ENCODE peak calls at places on chromosomes 4 and X, in ten cellular contexts. One of them, this sample, is unnamed.

GRCh38 chr4:161143375-161143774 is 1020.4 kb downstream of the FSTL5 start:
- DNase-seq in NCI-H2171 treated with DMSO at 0.1 percent for 48 hours: no peak
- DNase-seq in central memory CD4-positive, alpha-beta T cell: no peak
- DNase-seq in GM12864: no peak
- DNase-seq in activated T-helper 9 cell treated with anti-CD3 and anti-CD28 coated beads, Interleukin-2, amount 50 U/mL, for 16 hours: no peak
- DNase-seq in naive B cell: no peak
- DNase-seq in M059J: no peak
- DNase-seq in Caki2: no peak
- DNase-seq in NCI-H526 treated with DMSO at 0.1 percent for 48 hours: no peak
- DNase-seq in renal cortical epithelial cell: no peak
- DNase-seq in this sample: no peak

GRCh38 chr4:83075271-83075670 is 39.3 kb downstream of the PLAC8 start:
- DNase-seq in NCI-H2171 treated with DMSO at 0.1 percent for 48 hours: no peak
- DNase-seq in central memory CD4-positive, alpha-beta T cell: no peak
- DNase-seq in GM12864: no peak
- DNase-seq in activated T-helper 9 cell treated with anti-CD3 and anti-CD28 coated beads, Interleukin-2, amount 50 U/mL, for 16 hours: no peak
- DNase-seq in naive B cell: no peak
- DNase-seq in M059J: peak; percentile 36
- DNase-seq in Caki2: no peak
- DNase-seq in NCI-H526 treated with DMSO at 0.1 percent for 48 hours: no peak
- DNase-seq in renal cortical epithelial cell: peak; percentile 1
- DNase-seq in this sample: no peak

GRCh38 chrX:130245441-130245840 is 23.3 kb downstream of the ZNF280C start:
- DNase-seq in NCI-H2171 treated with DMSO at 0.1 percent for 48 hours: no peak
- DNase-seq in central memory CD4-positive, alpha-beta T cell: no peak
- DNase-seq in GM12864: no peak
- DNase-seq in activated T-helper 9 cell treated with anti-CD3 and anti-CD28 coated beads, Interleukin-2, amount 50 U/mL, for 16 hours: no peak
- DNase-seq in naive B cell: no peak
- DNase-seq in M059J: peak; percentile 74
- DNase-seq in Caki2: no peak
- DNase-seq in NCI-H526 treated with DMSO at 0.1 percent for 48 hours: no peak
- DNase-seq in renal cortical epithelial cell: peak; percentile 62
- DNase-seq in this sample: peak; percentile 39

GRCh38 chr4:81058621-81059020 is 28.1 kb downstream of the BMP3 start:
- DNase-seq in NCI-H2171 treated with DMSO at 0.1 percent for 48 hours: no peak
- DNase-seq in central memory CD4-positive, alpha-beta T cell: no peak
- DNase-seq in GM12864: no peak
- DNase-seq in activated T-helper 9 cell treated with anti-CD3 and anti-CD28 coated beads, Interleukin-2, amount 50 U/mL, for 16 hours: no peak
- DNase-seq in naive B cell: no peak
- DNase-seq in M059J: no peak
- DNase-seq in Caki2: no peak
- DNase-seq in NCI-H526 treated with DMSO at 0.1 percent for 48 hours: no peak
- DNase-seq in renal cortical epithelial cell: no peak
- DNase-seq in this sample: no peak

GRCh38 chr4:182447938-182448280 is 204.7 kb downstream of the TENM3 start:
- DNase-seq in NCI-H2171 treated with DMSO at 0.1 percent for 48 hours: no peak
- DNase-seq in central memory CD4-positive, alpha-beta T cell: no peak
- DNase-seq in GM12864: no peak
- DNase-seq in activated T-helper 9 cell treated with anti-CD3 and anti-CD28 coated beads, Interleukin-2, amount 50 U/mL, for 16 hours: no peak
- DNase-seq in naive B cell: no peak
- DNase-seq in M059J: no peak
- DNase-seq in Caki2: no peak
- DNase-seq in NCI-H526 treated with DMSO at 0.1 percent for 48 hours: no peak
- DNase-seq in renal cortical epithelial cell: no peak
- DNase-seq in this sample: no peak

GRCh38 chr4:91226838-91227237 is 1076.9 kb upstream of the GRID2 start:
- DNase-seq in NCI-H2171 treated with DMSO at 0.1 percent for 48 hours: no peak
- DNase-seq in central memory CD4-positive, alpha-beta T cell: no peak
- DNase-seq in GM12864: no peak
- DNase-seq in activated T-helper 9 cell treated with anti-CD3 and anti-CD28 coated beads, Interleukin-2, amount 50 U/mL, for 16 hours: no peak
- DNase-seq in naive B cell: no peak
- DNase-seq in M059J: no peak
- DNase-seq in Caki2: no peak
- DNase-seq in NCI-H526 treated with DMSO at 0.1 percent for 48 hours: no peak
- DNase-seq in renal cortical epithelial cell: no peak
- DNase-seq in this sample: no peak

GRCh38 chr4:71545168-71545567 is 206.3 kb downstream of the SLC4A4 start:
- DNase-seq in NCI-H2171 treated with DMSO at 0.1 percent for 48 hours: no peak
- DNase-seq in central memory CD4-positive, alpha-beta T cell: no peak
- DNase-seq in GM12864: no peak
- DNase-seq in activated T-helper 9 cell treated with anti-CD3 and anti-CD28 coated beads, Interleukin-2, amount 50 U/mL, for 16 hours: no peak
- DNase-seq in naive B cell: no peak
- DNase-seq in M059J: peak; percentile 10
- DNase-seq in Caki2: peak; percentile 56
- DNase-seq in NCI-H526 treated with DMSO at 0.1 percent for 48 hours: no peak
- DNase-seq in renal cortical epithelial cell: no peak
- DNase-seq in this sample: no peak

GRCh38 chr4:98522603-98523395 is 135.6 kb downstream of the TSPAN5 start:
- DNase-seq in NCI-H2171 treated with DMSO at 0.1 percent for 48 hours: no peak
- DNase-seq in central memory CD4-positive, alpha-beta T cell: no peak
- DNase-seq in GM12864: no peak
- DNase-seq in activated T-helper 9 cell treated with anti-CD3 and anti-CD28 coated beads, Interleukin-2, amount 50 U/mL, for 16 hours: no peak
- DNase-seq in naive B cell: no peak
- DNase-seq in M059J: peak; percentile 68
- DNase-seq in Caki2: no peak
- DNase-seq in NCI-H526 treated with DMSO at 0.1 percent for 48 hours: no peak
- DNase-seq in renal cortical epithelial cell: peak; percentile 61
- DNase-seq in this sample: peak; percentile 11

GRCh38 chr4:22667332-22667731 is 25.4 kb upstream of the GBA3 start:
- DNase-seq in NCI-H2171 treated with DMSO at 0.1 percent for 48 hours: no peak
- DNase-seq in central memory CD4-positive, alpha-beta T cell: no peak
- DNase-seq in GM12864: no peak
- DNase-seq in activated T-helper 9 cell treated with anti-CD3 and anti-CD28 coated beads, Interleukin-2, amount 50 U/mL, for 16 hours: no peak
- DNase-seq in naive B cell: no peak
- DNase-seq in M059J: no peak
- DNase-seq in Caki2: no peak
- DNase-seq in NCI-H526 treated with DMSO at 0.1 percent for 48 hours: no peak
- DNase-seq in renal cortical epithelial cell: no peak
- DNase-seq in this sample: no peak

GRCh38 chr4:142922720-142923119 is 76.6 kb upstream of the INPP4B start:
- DNase-seq in NCI-H2171 treated with DMSO at 0.1 percent for 48 hours: no peak
- DNase-seq in central memory CD4-positive, alpha-beta T cell: no peak
- DNase-seq in GM12864: no peak
- DNase-seq in activated T-helper 9 cell treated with anti-CD3 and anti-CD28 coated beads, Interleukin-2, amount 50 U/mL, for 16 hours: no peak
- DNase-seq in naive B cell: no peak
- DNase-seq in M059J: no peak
- DNase-seq in Caki2: no peak
- DNase-seq in NCI-H526 treated with DMSO at 0.1 percent for 48 hours: no peak
- DNase-seq in renal cortical epithelial cell: no peak
- DNase-seq in this sample: no peak

GRCh38 chrX:138018145-138018799 is 452.3 kb downstream of the ZIC3 start:
- DNase-seq in NCI-H2171 treated with DMSO at 0.1 percent for 48 hours: no peak
- DNase-seq in central memory CD4-positive, alpha-beta T cell: no peak
- DNase-seq in GM12864: no peak
- DNase-seq in activated T-helper 9 cell treated with anti-CD3 and anti-CD28 coated beads, Interleukin-2, amount 50 U/mL, for 16 hours: no peak
- DNase-seq in naive B cell: no peak
- DNase-seq in M059J: no peak
- DNase-seq in Caki2: no peak
- DNase-seq in NCI-H526 treated with DMSO at 0.1 percent for 48 hours: no peak
- DNase-seq in renal cortical epithelial cell: no peak
- DNase-seq in this sample: no peak

GRCh38 chr4:99276454-99276853 is 14.3 kb downstream of the ADH1A start:
- DNase-seq in NCI-H2171 treated with DMSO at 0.1 percent for 48 hours: no peak
- DNase-seq in central memory CD4-positive, alpha-beta T cell: no peak
- DNase-seq in GM12864: no peak
- DNase-seq in activated T-helper 9 cell treated with anti-CD3 and anti-CD28 coated beads, Interleukin-2, amount 50 U/mL, for 16 hours: no peak
- DNase-seq in naive B cell: no peak
- DNase-seq in M059J: no peak
- DNase-seq in Caki2: no peak
- DNase-seq in NCI-H526 treated with DMSO at 0.1 percent for 48 hours: no peak
- DNase-seq in renal cortical epithelial cell: no peak
- DNase-seq in this sample: no peak

GRCh38 chr4:48271048-48271452 is 1.4 kb upstream of the TEC start:
- DNase-seq in NCI-H2171 treated with DMSO at 0.1 percent for 48 hours: no peak
- DNase-seq in central memory CD4-positive, alpha-beta T cell: no peak
- DNase-seq in GM12864: no peak
- DNase-seq in activated T-helper 9 cell treated with anti-CD3 and anti-CD28 coated beads, Interleukin-2, amount 50 U/mL, for 16 hours: no peak
- DNase-seq in naive B cell: no peak
- DNase-seq in M059J: no peak
- DNase-seq in Caki2: no peak
- DNase-seq in NCI-H526 treated with DMSO at 0.1 percent for 48 hours: no peak
- DNase-seq in renal cortical epithelial cell: no peak
- DNase-seq in this sample: no peak

GRCh38 chr4:76790377-76790776 is 107.6 kb downstream of the SOWAHB start:
- DNase-seq in NCI-H2171 treated with DMSO at 0.1 percent for 48 hours: no peak
- DNase-seq in central memory CD4-positive, alpha-beta T cell: no peak
- DNase-seq in GM12864: no peak
- DNase-seq in activated T-helper 9 cell treated with anti-CD3 and anti-CD28 coated beads, Interleukin-2, amount 50 U/mL, for 16 hours: no peak
- DNase-seq in naive B cell: no peak
- DNase-seq in M059J: no peak
- DNase-seq in Caki2: no peak
- DNase-seq in NCI-H526 treated with DMSO at 0.1 percent for 48 hours: no peak
- DNase-seq in renal cortical epithelial cell: no peak
- DNase-seq in this sample: no peak